ENCODE peak calls at places on chromosomes 7 and 10, in five cellular contexts. A is SK-N-SH, D is heart right ventricle, I is right lobe of liver, C is IMR-90. Z is an unnamed sample. For H3K27me3, the result is how much of the 10 kb centered on the place peaks cover.

GRCh38 chr10:129123428-129123827 is 343.6 kb upstream of the MGMT start:
- DNase-seq in A (no peak), D (no peak), I (no peak), C (no peak), Z (no peak)

GRCh38 chr10:17669185-17669872 is 25.4 kb downstream of the STAM start:
- DNase-seq in A (no peak), D (no peak), I (no peak), C (no peak), Z (no peak)

GRCh38 chr10:103145860-103146466 is 47.1 kb downstream of the NT5C2 start:
- DNase-seq in A (peak), D (peak), I (peak), C (peak), Z (peak)

GRCh38 chr10:91034494-91035157 is 113.7 kb upstream of the ANKRD1 start:
- DNase-seq in A (no peak), D (peak), I (peak), C (peak), Z (peak)

GRCh38 chr7:120550494-120551048 is 277.6 kb downstream of the KCND2 start:
- DNase-seq in A (no peak), D (no peak), I (no peak), C (no peak), Z (no peak)

GRCh38 chr10:110822708-110823291 is 48.9 kb upstream of the PDCD4 start:
- DNase-seq in A (peak), D (no peak), I (no peak), C (no peak), Z (peak)

GRCh38 chr10:127458171-127458810 is 90.8 kb upstream of the NPS start:
- DNase-seq in A (no peak), D (no peak), I (no peak), C (no peak), Z (no peak)

GRCh38 chr10:33273295-33274002 is 61.0 kb downstream of the NRP1 start:
- DNase-seq in A (peak), D (peak), I (peak), C (peak), Z (peak)

GRCh38 chr10:73218466-73219191 is 28.4 kb downstream of the DNAJC9 start:
- DNase-seq in A (peak), D (no peak), I (no peak), C (peak), Z (no peak)

GRCh38 chr7:141039366-141039765 is 24.6 kb upstream of the MRPS33 start:
- DNase-seq in A (peak), D (no peak), I (no peak), C (peak), Z (no peak)

GRCh38 chr10:32687546-32687945 is 241.6 kb downstream of the CCDC7 start:
- DNase-seq in A (no peak), D (no peak), I (no peak), C (no peak), Z (no peak)

GRCh38 chr10:28631896-28632596 is 45.3 kb upstream of the BAMBI start:
- DNase-seq in A (no peak), D (no peak), I (no peak), C (peak), Z (no peak)

GRCh38 chr7:70040971-70041766 is 442.9 kb downstream of the AUTS2 start:
- DNase-seq in A (no peak), D (no peak), I (no peak), C (no peak), Z (no peak)

GRCh38 chr10:87976101-87976743 is 112.8 kb downstream of the PTEN start:
- DNase-seq in A (no peak), D (no peak), I (no peak), C (peak), Z (no peak)

GRCh38 chr10:36736311-36736710 is 389.1 kb upstream of the ANKRD30A start:
- DNase-seq in A (no peak), D (no peak), I (no peak), C (no peak), Z (no peak)

GRCh38 chr7:142345817-142346216 is 88.0 kb upstream of the PRSS58 start:
- DNase-seq in A (no peak), D (no peak), I (no peak), C (no peak), Z (no peak)

GRCh38 chr7:9822458-9823290 is 1151.0 kb upstream of the PHF14 start:
- DNase-seq in A (no peak), D (no peak), I (peak), C (no peak), Z (no peak)

GRCh38 chr7:16271990-16272665 is 149.2 kb downstream of the CRPPA start:
- DNase-seq in A (no peak), D (no peak), I (no peak), C (peak), Z (no peak)

GRCh38 chr7:132755538-132756481 is 179.5 kb upstream of the PLXNA4 start:
- DNase-seq in A (peak), D (no peak), I (no peak), C (no peak), Z (no peak)

GRCh38 chr10:100022403-100022802 is 12.7 kb upstream of the DNMBP start:
- DNase-seq in A (no peak), D (no peak), I (no peak), C (peak), Z (no peak)

GRCh38 chr10:100020883-100021248 is 11.1 kb upstream of the DNMBP start:
- DNase-seq in A (no peak), D (no peak), I (no peak), C (no peak), Z (no peak)

GRCh38 chr10:100019824-100020160 is 10.0 kb upstream of the DNMBP start:
- DNase-seq in A (no peak), D (no peak), I (no peak), C (no peak), Z (no peak)

GRCh38 chr10:100021322-100021721 is 11.6 kb upstream of the DNMBP start:
- DNase-seq in A (no peak), D (no peak), I (no peak), C (no peak), Z (no peak)

DNA sequence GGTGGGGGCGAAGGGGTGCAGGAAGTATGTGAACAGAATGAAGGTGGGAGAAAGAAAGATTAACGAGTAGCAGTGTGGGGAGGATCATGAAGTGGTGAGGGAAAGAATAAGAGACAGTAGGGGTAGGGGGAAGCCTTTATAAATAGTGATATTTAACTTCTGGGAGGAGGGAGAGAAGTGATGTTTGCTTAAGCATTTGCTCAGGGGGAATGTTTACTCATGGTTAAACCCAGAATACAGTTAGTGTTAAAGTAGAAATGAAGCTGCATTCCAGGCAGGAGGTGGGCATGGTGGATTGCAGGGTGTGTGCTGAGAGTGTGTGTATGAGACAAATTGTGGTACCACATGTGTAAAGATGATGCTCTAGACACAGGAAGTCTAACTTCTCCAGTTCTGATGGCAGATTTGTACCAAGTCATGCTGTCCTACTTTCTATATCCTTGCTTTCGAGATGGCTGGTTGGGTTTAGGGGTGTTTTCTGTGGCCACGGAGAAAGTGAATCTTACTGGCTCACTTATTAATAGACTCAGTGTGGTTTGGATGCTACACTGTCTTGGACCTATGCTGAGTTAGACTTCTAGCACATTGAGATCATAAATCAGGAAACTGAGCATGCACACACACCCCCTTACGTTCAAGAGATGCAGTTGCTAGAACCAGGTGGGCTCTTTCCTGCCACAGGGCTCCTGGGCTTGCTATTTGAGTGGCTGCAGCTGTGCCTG is 10.6 kb upstream of the DNMBP start:
- DNase-seq in A (no peak), D (no peak), I (no peak), C (no peak), Z (no peak)
- H3K27ac ChIP-seq in A (no peak), D (no peak), I (no peak), C (no peak), Z (no peak)

GRCh38 chr10:20855398-20856038 is 41.6 kb downstream of the NEBL start:
- DNase-seq in A (peak), D (no peak), I (no peak), C (peak), Z (no peak)
- TF ChIP-seq CTCF in A (peak), D (peak), I (peak), C (peak), Z (no peak)

GRCh38 chr7:311131-311680 is 21.2 kb downstream of the FOXL3 start:
- DNase-seq in A (peak), D (no peak), I (no peak), C (no peak), Z (no peak)
- H3K27me3 ChIP-seq in A (half or more), D (under half), I (under half), C (half or more), Z (under half)

GRCh38 chr10:77873558-77874380 is 52.8 kb downstream of the DLG5 start:
- DNase-seq in A (no peak), D (no peak), I (no peak), C (peak), Z (peak)

GRCh38 chr10:77872151-77872946 is 54.2 kb downstream of the DLG5 start:
- DNase-seq in A (peak), D (no peak), I (no peak), C (peak), Z (no peak)

GRCh38 chr10:77875730-77876129 is 50.8 kb downstream of the DLG5 start:
- DNase-seq in A (no peak), D (no peak), I (no peak), C (no peak), Z (no peak)

GRCh38 chr10:77872947-77873557 is 53.5 kb downstream of the DLG5 start:
- DNase-seq in A (no peak), D (no peak), I (no peak), C (no peak), Z (no peak)

DNA sequence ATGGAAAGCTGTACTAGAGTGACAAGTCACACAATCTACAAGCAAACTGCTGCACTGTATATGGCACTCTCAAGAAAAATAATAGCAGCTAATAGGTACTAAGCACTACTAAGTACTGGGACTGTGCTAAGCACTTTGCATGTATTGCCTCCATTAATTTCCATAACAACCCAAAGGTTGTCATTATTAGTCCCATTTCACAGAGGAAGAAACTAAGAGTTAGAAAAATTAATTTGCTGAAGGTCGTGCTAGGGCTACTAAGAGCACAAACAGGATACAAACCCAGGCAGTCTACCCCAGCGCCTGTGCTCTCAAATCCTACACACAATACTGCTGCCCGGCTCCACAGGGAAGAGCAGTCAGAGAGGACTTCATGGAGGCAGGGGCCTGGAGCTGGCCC is 51.7 kb downstream of the DLG5 start:
- DNase-seq in A (no peak), D (no peak), I (no peak), C (no peak), Z (no peak)
- H3K27ac ChIP-seq in A (peak), D (no peak), I (no peak), C (no peak), Z (no peak)

GRCh38 chr7:77935652-77936348 is 137.2 kb downstream of the PHTF2 start:
- DNase-seq in A (no peak), D (no peak), I (no peak), C (no peak), Z (no peak)
- TF ChIP-seq CTCF in A (peak), D (peak), I (peak), C (peak), Z (peak)

DNA sequence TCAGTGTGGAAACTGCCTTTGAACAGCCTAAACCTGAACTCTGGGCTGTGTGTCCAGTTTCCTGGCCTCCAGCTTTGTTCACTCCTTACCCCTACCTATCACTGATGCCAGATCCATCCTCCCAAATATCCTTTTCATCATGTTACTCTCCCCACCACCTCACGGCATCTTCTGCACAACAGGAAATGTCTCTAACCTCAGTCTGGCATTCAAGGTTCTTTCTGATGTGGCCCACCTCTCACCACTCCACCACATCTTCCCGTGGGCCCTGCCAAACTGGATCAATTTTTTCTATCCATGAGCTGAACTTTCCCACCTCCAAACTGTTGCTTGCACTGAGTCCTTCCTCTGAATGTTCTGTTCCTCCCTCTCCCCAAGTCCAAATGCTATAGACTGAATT is 35.8 kb upstream of the MAP3K8 start:
- DNase-seq in A (no peak), D (no peak), I (no peak), C (no peak), Z (no peak)
- H3K27me3 ChIP-seq in A (under half), D (under half), I (under half), C (half or more), Z (under half)

Z was measured in colonic mucosa.